ENCODE peak calls at places on chromosomes 13 and 19, in eight cellular contexts. One of them, this sample, is unnamed.

GRCh38 chr13:54433511-54434206 is 1405.0 kb downstream of the OLFM4 start:
- DNase-seq in activated T-cell treated with anti-CD3 and anti-CD28 coated beads, Interleukin-2, amount 50 U/mL, for 72 hours: no peak
- DNase-seq in stimulated activated CD8-positive, alpha-beta memory T cell treated with anti-CD3 and anti-CD28 coated beads, Interleukin-4, amount 100 ng/mL, for 4 hours: no peak
- DNase-seq in endothelial cell: no peak
- DNase-seq in stimulated activated CD4-positive, alpha-beta T cell treated with anti-CD3 and anti-CD28 coated beads, TNF-alpha, amount 100 ng/mL, for 48 hours: no peak
- DNase-seq in activated naive CD4-positive, alpha-beta T cell treated with Interleukin-2 at 50 U/mL for 16 hours: no peak
- DNase-seq in brain microvascular endothelial cell: no peak
- DNase-seq in left colon: peak; percentile 4
- DNase-seq in this sample: no peak

GRCh38 chr19:36128392-36128736 is 11.5 kb upstream of the CAPNS1 start:
- DNase-seq in brain microvascular endothelial cell: no peak
- DNase-seq in stimulated activated CD4-positive, alpha-beta T cell treated with anti-CD3 and anti-CD28 coated beads, TNF-alpha, amount 100 ng/mL, for 48 hours: no peak
- DNase-seq in stimulated activated CD8-positive, alpha-beta memory T cell treated with anti-CD3 and anti-CD28 coated beads, Interleukin-4, amount 100 ng/mL, for 4 hours: no peak
- DNase-seq in activated T-cell treated with anti-CD3 and anti-CD28 coated beads, Interleukin-2, amount 50 U/mL, for 72 hours: no peak
- DNase-seq in activated naive CD4-positive, alpha-beta T cell treated with Interleukin-2 at 50 U/mL for 16 hours: no peak
- DNase-seq in left colon: peak; percentile 66
- DNase-seq in endothelial cell: no peak
- DNase-seq in this sample: no peak

GRCh38 chr13:26919311-26919710 is 158.7 kb upstream of the GPR12 start:
- DNase-seq in stimulated activated CD4-positive, alpha-beta T cell treated with anti-CD3 and anti-CD28 coated beads, TNF-alpha, amount 100 ng/mL, for 48 hours: no peak
- DNase-seq in left colon: no peak
- DNase-seq in activated naive CD4-positive, alpha-beta T cell treated with Interleukin-2 at 50 U/mL for 16 hours: no peak
- DNase-seq in brain microvascular endothelial cell: no peak
- DNase-seq in stimulated activated CD8-positive, alpha-beta memory T cell treated with anti-CD3 and anti-CD28 coated beads, Interleukin-4, amount 100 ng/mL, for 4 hours: no peak
- DNase-seq in endothelial cell: no peak
- DNase-seq in activated T-cell treated with anti-CD3 and anti-CD28 coated beads, Interleukin-2, amount 50 U/mL, for 72 hours: no peak
- DNase-seq in this sample: no peak

GRCh38 chr13:24147570-24147963 is 13.0 kb upstream of the SPATA13 start:
- DNase-seq in brain microvascular endothelial cell: no peak
- DNase-seq in stimulated activated CD8-positive, alpha-beta memory T cell treated with anti-CD3 and anti-CD28 coated beads, Interleukin-4, amount 100 ng/mL, for 4 hours: no peak
- DNase-seq in endothelial cell: no peak
- DNase-seq in activated T-cell treated with anti-CD3 and anti-CD28 coated beads, Interleukin-2, amount 50 U/mL, for 72 hours: no peak
- DNase-seq in stimulated activated CD4-positive, alpha-beta T cell treated with anti-CD3 and anti-CD28 coated beads, TNF-alpha, amount 100 ng/mL, for 48 hours: no peak
- DNase-seq in left colon: no peak
- DNase-seq in activated naive CD4-positive, alpha-beta T cell treated with Interleukin-2 at 50 U/mL for 16 hours: no peak
- DNase-seq in this sample: no peak

GRCh38 chr13:50255639-50256038 is 240.4 kb downstream of the KCNRG start:
- DNase-seq in brain microvascular endothelial cell: no peak
- DNase-seq in stimulated activated CD4-positive, alpha-beta T cell treated with anti-CD3 and anti-CD28 coated beads, TNF-alpha, amount 100 ng/mL, for 48 hours: no peak
- DNase-seq in left colon: no peak
- DNase-seq in activated naive CD4-positive, alpha-beta T cell treated with Interleukin-2 at 50 U/mL for 16 hours: no peak
- DNase-seq in stimulated activated CD8-positive, alpha-beta memory T cell treated with anti-CD3 and anti-CD28 coated beads, Interleukin-4, amount 100 ng/mL, for 4 hours: no peak
- DNase-seq in endothelial cell: no peak
- DNase-seq in activated T-cell treated with anti-CD3 and anti-CD28 coated beads, Interleukin-2, amount 50 U/mL, for 72 hours: no peak
- DNase-seq in this sample: no peak

GRCh38 chr19:3814648-3815047 is 28.5 kb upstream of the MATK start:
- DNase-seq in activated T-cell treated with anti-CD3 and anti-CD28 coated beads, Interleukin-2, amount 50 U/mL, for 72 hours: no peak
- DNase-seq in activated naive CD4-positive, alpha-beta T cell treated with Interleukin-2 at 50 U/mL for 16 hours: no peak
- DNase-seq in stimulated activated CD4-positive, alpha-beta T cell treated with anti-CD3 and anti-CD28 coated beads, TNF-alpha, amount 100 ng/mL, for 48 hours: no peak
- DNase-seq in brain microvascular endothelial cell: no peak
- DNase-seq in left colon: no peak
- DNase-seq in stimulated activated CD8-positive, alpha-beta memory T cell treated with anti-CD3 and anti-CD28 coated beads, Interleukin-4, amount 100 ng/mL, for 4 hours: no peak
- DNase-seq in endothelial cell: no peak
- DNase-seq in this sample: no peak

GRCh38 chr13:94710881-94711560 is 1.3 kb downstream of the SOX21 start:
- DNase-seq in brain microvascular endothelial cell: no peak
- DNase-seq in activated naive CD4-positive, alpha-beta T cell treated with Interleukin-2 at 50 U/mL for 16 hours: no peak
- DNase-seq in endothelial cell: peak; percentile 55
- DNase-seq in stimulated activated CD8-positive, alpha-beta memory T cell treated with anti-CD3 and anti-CD28 coated beads, Interleukin-4, amount 100 ng/mL, for 4 hours: no peak
- DNase-seq in activated T-cell treated with anti-CD3 and anti-CD28 coated beads, Interleukin-2, amount 50 U/mL, for 72 hours: peak; percentile 41
- DNase-seq in stimulated activated CD4-positive, alpha-beta T cell treated with anti-CD3 and anti-CD28 coated beads, TNF-alpha, amount 100 ng/mL, for 48 hours: no peak
- DNase-seq in left colon: no peak
- DNase-seq in this sample: no peak

GRCh38 chr19:18279516-18280246 is 1.7 kb downstream of the JUND start:
- DNase-seq in activated T-cell treated with anti-CD3 and anti-CD28 coated beads, Interleukin-2, amount 50 U/mL, for 72 hours: peak; percentile 94
- DNase-seq in brain microvascular endothelial cell: peak; percentile 83
- DNase-seq in stimulated activated CD8-positive, alpha-beta memory T cell treated with anti-CD3 and anti-CD28 coated beads, Interleukin-4, amount 100 ng/mL, for 4 hours: peak; percentile 85
- DNase-seq in activated naive CD4-positive, alpha-beta T cell treated with Interleukin-2 at 50 U/mL for 16 hours: peak; percentile 94
- DNase-seq in endothelial cell: peak; percentile 86
- DNase-seq in left colon: peak; percentile 91
- DNase-seq in stimulated activated CD4-positive, alpha-beta T cell treated with anti-CD3 and anti-CD28 coated beads, TNF-alpha, amount 100 ng/mL, for 48 hours: peak; percentile 79
- DNase-seq in this sample: no peak

GRCh38 chr13:26914624-26915023 is 154.0 kb upstream of the GPR12 start:
- DNase-seq in stimulated activated CD4-positive, alpha-beta T cell treated with anti-CD3 and anti-CD28 coated beads, TNF-alpha, amount 100 ng/mL, for 48 hours: no peak
- DNase-seq in left colon: no peak
- DNase-seq in activated naive CD4-positive, alpha-beta T cell treated with Interleukin-2 at 50 U/mL for 16 hours: no peak
- DNase-seq in activated T-cell treated with anti-CD3 and anti-CD28 coated beads, Interleukin-2, amount 50 U/mL, for 72 hours: no peak
- DNase-seq in endothelial cell: no peak
- DNase-seq in brain microvascular endothelial cell: no peak
- DNase-seq in stimulated activated CD8-positive, alpha-beta memory T cell treated with anti-CD3 and anti-CD28 coated beads, Interleukin-4, amount 100 ng/mL, for 4 hours: no peak
- DNase-seq in this sample: peak; percentile 4

GRCh38 chr19:50729894-50730293 is 6.7 kb downstream of the CLEC11A start:
- DNase-seq in stimulated activated CD8-positive, alpha-beta memory T cell treated with anti-CD3 and anti-CD28 coated beads, Interleukin-4, amount 100 ng/mL, for 4 hours: no peak
- DNase-seq in activated naive CD4-positive, alpha-beta T cell treated with Interleukin-2 at 50 U/mL for 16 hours: no peak
- DNase-seq in brain microvascular endothelial cell: no peak
- DNase-seq in activated T-cell treated with anti-CD3 and anti-CD28 coated beads, Interleukin-2, amount 50 U/mL, for 72 hours: no peak
- DNase-seq in left colon: no peak
- DNase-seq in stimulated activated CD4-positive, alpha-beta T cell treated with anti-CD3 and anti-CD28 coated beads, TNF-alpha, amount 100 ng/mL, for 48 hours: no peak
- DNase-seq in endothelial cell: no peak
- DNase-seq in this sample: no peak

GRCh38 chr19:52658595-52658994 is 20.4 kb upstream of the ZNF83 start:
- DNase-seq in stimulated activated CD8-positive, alpha-beta memory T cell treated with anti-CD3 and anti-CD28 coated beads, Interleukin-4, amount 100 ng/mL, for 4 hours: no peak
- DNase-seq in activated T-cell treated with anti-CD3 and anti-CD28 coated beads, Interleukin-2, amount 50 U/mL, for 72 hours: no peak
- DNase-seq in activated naive CD4-positive, alpha-beta T cell treated with Interleukin-2 at 50 U/mL for 16 hours: no peak
- DNase-seq in endothelial cell: no peak
- DNase-seq in left colon: no peak
- DNase-seq in stimulated activated CD4-positive, alpha-beta T cell treated with anti-CD3 and anti-CD28 coated beads, TNF-alpha, amount 100 ng/mL, for 48 hours: no peak
- DNase-seq in brain microvascular endothelial cell: no peak
- DNase-seq in this sample: no peak

GRCh38 chr13:38577048-38577447 is 109.8 kb upstream of the FREM2 start:
- DNase-seq in activated naive CD4-positive, alpha-beta T cell treated with Interleukin-2 at 50 U/mL for 16 hours: no peak
- DNase-seq in stimulated activated CD8-positive, alpha-beta memory T cell treated with anti-CD3 and anti-CD28 coated beads, Interleukin-4, amount 100 ng/mL, for 4 hours: no peak
- DNase-seq in activated T-cell treated with anti-CD3 and anti-CD28 coated beads, Interleukin-2, amount 50 U/mL, for 72 hours: no peak
- DNase-seq in stimulated activated CD4-positive, alpha-beta T cell treated with anti-CD3 and anti-CD28 coated beads, TNF-alpha, amount 100 ng/mL, for 48 hours: no peak
- DNase-seq in endothelial cell: no peak
- DNase-seq in left colon: no peak
- DNase-seq in brain microvascular endothelial cell: peak; percentile 3
- DNase-seq in this sample: no peak

GRCh38 chr19:35755550-35756371 is 1.1 kb downstream of the HSPB6 start:
- DNase-seq in activated T-cell treated with anti-CD3 and anti-CD28 coated beads, Interleukin-2, amount 50 U/mL, for 72 hours: peak; percentile 70
- DNase-seq in endothelial cell: no peak
- DNase-seq in activated naive CD4-positive, alpha-beta T cell treated with Interleukin-2 at 50 U/mL for 16 hours: peak; percentile 68
- DNase-seq in stimulated activated CD4-positive, alpha-beta T cell treated with anti-CD3 and anti-CD28 coated beads, TNF-alpha, amount 100 ng/mL, for 48 hours: no peak
- DNase-seq in brain microvascular endothelial cell: peak; percentile 26
- DNase-seq in left colon: peak; percentile 75
- DNase-seq in stimulated activated CD8-positive, alpha-beta memory T cell treated with anti-CD3 and anti-CD28 coated beads, Interleukin-4, amount 100 ng/mL, for 4 hours: peak; percentile 41
- DNase-seq in this sample: no peak

GRCh38 chr19:51552996-51553725 is 17.9 kb upstream of the ZNF175 start:
- DNase-seq in brain microvascular endothelial cell: peak; percentile 70
- DNase-seq in stimulated activated CD8-positive, alpha-beta memory T cell treated with anti-CD3 and anti-CD28 coated beads, Interleukin-4, amount 100 ng/mL, for 4 hours: no peak
- DNase-seq in activated naive CD4-positive, alpha-beta T cell treated with Interleukin-2 at 50 U/mL for 16 hours: peak; percentile 38
- DNase-seq in left colon: peak; percentile 82
- DNase-seq in stimulated activated CD4-positive, alpha-beta T cell treated with anti-CD3 and anti-CD28 coated beads, TNF-alpha, amount 100 ng/mL, for 48 hours: peak; percentile 35
- DNase-seq in endothelial cell: peak; percentile 92
- DNase-seq in activated T-cell treated with anti-CD3 and anti-CD28 coated beads, Interleukin-2, amount 50 U/mL, for 72 hours: peak; percentile 29
- DNase-seq in this sample: no peak

GRCh38 chr19:18502633-18503294 is 19.1 kb downstream of the ELL start:
- DNase-seq in activated T-cell treated with anti-CD3 and anti-CD28 coated beads, Interleukin-2, amount 50 U/mL, for 72 hours: no peak
- DNase-seq in endothelial cell: no peak
- DNase-seq in stimulated activated CD8-positive, alpha-beta memory T cell treated with anti-CD3 and anti-CD28 coated beads, Interleukin-4, amount 100 ng/mL, for 4 hours: no peak
- DNase-seq in stimulated activated CD4-positive, alpha-beta T cell treated with anti-CD3 and anti-CD28 coated beads, TNF-alpha, amount 100 ng/mL, for 48 hours: no peak
- DNase-seq in brain microvascular endothelial cell: no peak
- DNase-seq in left colon: no peak
- DNase-seq in activated naive CD4-positive, alpha-beta T cell treated with Interleukin-2 at 50 U/mL for 16 hours: no peak
- DNase-seq in this sample: no peak

GRCh38 chr19:11624064-11624463 is 26.8 kb downstream of the ZNF627 start:
- DNase-seq in left colon: no peak
- DNase-seq in activated T-cell treated with anti-CD3 and anti-CD28 coated beads, Interleukin-2, amount 50 U/mL, for 72 hours: no peak
- DNase-seq in activated naive CD4-positive, alpha-beta T cell treated with Interleukin-2 at 50 U/mL for 16 hours: no peak
- DNase-seq in brain microvascular endothelial cell: peak; percentile 5
- DNase-seq in stimulated activated CD4-positive, alpha-beta T cell treated with anti-CD3 and anti-CD28 coated beads, TNF-alpha, amount 100 ng/mL, for 48 hours: no peak
- DNase-seq in stimulated activated CD8-positive, alpha-beta memory T cell treated with anti-CD3 and anti-CD28 coated beads, Interleukin-4, amount 100 ng/mL, for 4 hours: no peak
- DNase-seq in endothelial cell: no peak
- DNase-seq in this sample: no peak

GRCh38 chr19:2722541-2723344 is 1.6 kb upstream of the DIRAS1 start:
- DNase-seq in stimulated activated CD8-positive, alpha-beta memory T cell treated with anti-CD3 and anti-CD28 coated beads, Interleukin-4, amount 100 ng/mL, for 4 hours: no peak
- DNase-seq in endothelial cell: no peak
- DNase-seq in activated naive CD4-positive, alpha-beta T cell treated with Interleukin-2 at 50 U/mL for 16 hours: no peak
- DNase-seq in left colon: peak; percentile 39
- DNase-seq in brain microvascular endothelial cell: peak; percentile 67
- DNase-seq in stimulated activated CD4-positive, alpha-beta T cell treated with anti-CD3 and anti-CD28 coated beads, TNF-alpha, amount 100 ng/mL, for 48 hours: no peak
- DNase-seq in activated T-cell treated with anti-CD3 and anti-CD28 coated beads, Interleukin-2, amount 50 U/mL, for 72 hours: no peak
- DNase-seq in this sample: no peak

GRCh38 chr13:72198042-72198441 is 331.0 kb upstream of the DACH1 start:
- DNase-seq in stimulated activated CD8-positive, alpha-beta memory T cell treated with anti-CD3 and anti-CD28 coated beads, Interleukin-4, amount 100 ng/mL, for 4 hours: no peak
- DNase-seq in activated T-cell treated with anti-CD3 and anti-CD28 coated beads, Interleukin-2, amount 50 U/mL, for 72 hours: no peak
- DNase-seq in stimulated activated CD4-positive, alpha-beta T cell treated with anti-CD3 and anti-CD28 coated beads, TNF-alpha, amount 100 ng/mL, for 48 hours: no peak
- DNase-seq in brain microvascular endothelial cell: no peak
- DNase-seq in left colon: no peak
- DNase-seq in activated naive CD4-positive, alpha-beta T cell treated with Interleukin-2 at 50 U/mL for 16 hours: no peak
- DNase-seq in endothelial cell: no peak
- DNase-seq in this sample: no peak

GRCh38 chr19:15250635-15250993 is 18.4 kb upstream of the EPHX3 start:
- DNase-seq in endothelial cell: no peak
- DNase-seq in activated naive CD4-positive, alpha-beta T cell treated with Interleukin-2 at 50 U/mL for 16 hours: no peak
- DNase-seq in stimulated activated CD4-positive, alpha-beta T cell treated with anti-CD3 and anti-CD28 coated beads, TNF-alpha, amount 100 ng/mL, for 48 hours: no peak
- DNase-seq in activated T-cell treated with anti-CD3 and anti-CD28 coated beads, Interleukin-2, amount 50 U/mL, for 72 hours: no peak
- DNase-seq in stimulated activated CD8-positive, alpha-beta memory T cell treated with anti-CD3 and anti-CD28 coated beads, Interleukin-4, amount 100 ng/mL, for 4 hours: no peak
- DNase-seq in left colon: no peak
- DNase-seq in brain microvascular endothelial cell: no peak
- DNase-seq in this sample: no peak

GRCh38 chr13:96500953-96501352 is 411.0 kb downstream of the HS6ST3 start:
- DNase-seq in activated naive CD4-positive, alpha-beta T cell treated with Interleukin-2 at 50 U/mL for 16 hours: no peak
- DNase-seq in activated T-cell treated with anti-CD3 and anti-CD28 coated beads, Interleukin-2, amount 50 U/mL, for 72 hours: no peak
- DNase-seq in stimulated activated CD4-positive, alpha-beta T cell treated with anti-CD3 and anti-CD28 coated beads, TNF-alpha, amount 100 ng/mL, for 48 hours: no peak
- DNase-seq in brain microvascular endothelial cell: no peak
- DNase-seq in endothelial cell: no peak
- DNase-seq in left colon: no peak
- DNase-seq in stimulated activated CD8-positive, alpha-beta memory T cell treated with anti-CD3 and anti-CD28 coated beads, Interleukin-4, amount 100 ng/mL, for 4 hours: no peak
- DNase-seq in this sample: no peak